ENCODE peak calls at places on chromosomes 6 and 20, in six cellular contexts. G, U, I, B, L and Q are unnamed samples.

GRCh38 chr6:25017932-25018581 is 82.3 kb upstream of the RIPOR2 start:
- DNase-seq in G (peak; percentile 75), U (peak; percentile 83), I (peak; percentile 25), B (peak; percentile 26), L (peak; percentile 91), Q (peak; percentile 86)

GRCh38 chr6:49515485-49516146 is 15.9 kb downstream of the GLYATL3 start:
- DNase-seq in G (no peak), U (no peak), I (no peak), B (no peak), L (no peak), Q (no peak)

GRCh38 chr6:134245041-134245440 is 72.9 kb downstream of the SGK1 start:
- DNase-seq in G (no peak), U (no peak), I (no peak), B (no peak), L (no peak), Q (no peak)

GRCh38 chr6:128932061-128932460 is 49.1 kb downstream of the LAMA2 start:
- DNase-seq in G (no peak), U (no peak), I (no peak), B (no peak), L (no peak), Q (no peak)

GRCh38 chr6:28980797-28981390 is 24.2 kb downstream of the ZNF311 start:
- DNase-seq in G (peak; percentile 85), U (peak; percentile 67), I (no peak), B (peak; percentile 84), L (peak; percentile 76), Q (peak; percentile 34)

GRCh38 chr6:34412643-34413214 is 13.1 kb downstream of the RPS10 start:
- DNase-seq in G (no peak), U (no peak), I (no peak), B (no peak), L (no peak), Q (no peak)

GRCh38 chr20:44437497-44437896 is 38.2 kb upstream of the TTPAL start:
- DNase-seq in G (no peak), U (no peak), I (no peak), B (no peak), L (no peak), Q (no peak)

GRCh38 chr20:57810511-57811372 is 100.9 kb upstream of the PMEPA1 start:
- DNase-seq in G (no peak), U (no peak), I (no peak), B (no peak), L (peak; percentile 64), Q (no peak)

GRCh38 chr20:63334356-63334755 is 26.8 kb downstream of the CHRNA4 start:
- DNase-seq in G (no peak), U (no peak), I (no peak), B (no peak), L (peak; percentile 13), Q (no peak)

GRCh38 chr6:108587258-108588059 is 26.7 kb downstream of the FOXO3 start:
- DNase-seq in G (no peak), U (peak; percentile 52), I (no peak), B (no peak), L (no peak), Q (no peak)

GRCh38 chr6:108582618-108583017 is 21.9 kb downstream of the FOXO3 start:
- DNase-seq in G (no peak), U (no peak), I (no peak), B (no peak), L (no peak), Q (no peak)

GRCh38 chr6:108584323-108584722 is 23.6 kb downstream of the FOXO3 start:
- DNase-seq in G (no peak), U (no peak), I (no peak), B (no peak), L (no peak), Q (no peak)

GRCh38 chr6:108588586-108588985 is 27.9 kb downstream of the FOXO3 start:
- DNase-seq in G (no peak), U (peak; percentile 73), I (no peak), B (no peak), L (no peak), Q (no peak)

DNA sequence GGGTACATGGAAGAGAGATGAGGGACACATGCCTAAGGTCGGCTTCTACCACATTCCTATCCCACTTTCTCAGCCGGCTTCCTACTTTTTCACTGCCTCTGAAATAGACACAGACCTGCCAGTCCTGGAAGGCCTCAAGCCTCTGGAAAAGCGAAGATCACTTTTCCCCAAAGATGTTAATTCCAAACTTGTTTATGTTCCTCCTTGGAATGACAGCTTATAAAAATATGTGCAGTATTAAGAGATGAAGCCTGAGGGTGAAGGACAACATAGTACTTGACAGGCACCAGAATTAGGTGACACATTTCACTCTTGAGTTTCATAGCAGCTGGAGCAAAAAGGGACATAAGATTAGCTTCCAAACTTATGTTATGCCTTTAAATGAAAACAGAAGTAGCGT is 25.2 kb downstream of the FOXO3 start:
- DNase-seq in G (no peak), U (no peak), I (no peak), B (no peak), L (no peak), Q (no peak)
- H3K4me1 ChIP-seq in G (peaks cover 60% of the 10 kb centered on the region), U (peaks cover 86% of the 10 kb centered on the region), I (peaks cover 98% of the 10 kb centered on the region), B (peaks cover 12% of the 10 kb centered on the region), L (peaks cover 53% of the 10 kb centered on the region), Q (peaks cover 28% of the 10 kb centered on the region)

GRCh38 chr6:36523451-36523850 is 23.8 kb downstream of the STK38 start:
- DNase-seq in G (no peak), U (no peak), I (no peak), B (no peak), L (no peak), Q (no peak)
- H3K4me1 ChIP-seq in G (peaks cover 11% of the 10 kb centered on the region), U (peaks cover 22% of the 10 kb centered on the region), I (peaks cover 16% of the 10 kb centered on the region), B (no peaks in the 10 kb centered on the region), L (no peaks in the 10 kb centered on the region), Q (peaks cover 36% of the 10 kb centered on the region)

GRCh38 chr6:123901441-123901840 is 97.8 kb downstream of the NKAIN2 start:
- DNase-seq in G (no peak), U (no peak), I (no peak), B (no peak), L (no peak), Q (no peak)
- H3K4me1 ChIP-seq in G (no peaks in the 10 kb centered on the region), U (no peaks in the 10 kb centered on the region), I (no peaks in the 10 kb centered on the region), B (no peaks in the 10 kb centered on the region), L (no peaks in the 10 kb centered on the region), Q (no peaks in the 10 kb centered on the region)

GRCh38 chr20:53652859-53653520 is 59.4 kb upstream of the ZNF217 start:
- DNase-seq in G (no peak), U (peak; percentile 21), I (no peak), B (no peak), L (no peak), Q (no peak)
- H3K4me1 ChIP-seq in G (peaks cover 36% of the 10 kb centered on the region), U (peaks cover 34% of the 10 kb centered on the region), I (peaks cover 39% of the 10 kb centered on the region), B (peaks cover 8% of the 10 kb centered on the region), L (peaks cover 32% of the 10 kb centered on the region), Q (peaks cover 51% of the 10 kb centered on the region)

DNA sequence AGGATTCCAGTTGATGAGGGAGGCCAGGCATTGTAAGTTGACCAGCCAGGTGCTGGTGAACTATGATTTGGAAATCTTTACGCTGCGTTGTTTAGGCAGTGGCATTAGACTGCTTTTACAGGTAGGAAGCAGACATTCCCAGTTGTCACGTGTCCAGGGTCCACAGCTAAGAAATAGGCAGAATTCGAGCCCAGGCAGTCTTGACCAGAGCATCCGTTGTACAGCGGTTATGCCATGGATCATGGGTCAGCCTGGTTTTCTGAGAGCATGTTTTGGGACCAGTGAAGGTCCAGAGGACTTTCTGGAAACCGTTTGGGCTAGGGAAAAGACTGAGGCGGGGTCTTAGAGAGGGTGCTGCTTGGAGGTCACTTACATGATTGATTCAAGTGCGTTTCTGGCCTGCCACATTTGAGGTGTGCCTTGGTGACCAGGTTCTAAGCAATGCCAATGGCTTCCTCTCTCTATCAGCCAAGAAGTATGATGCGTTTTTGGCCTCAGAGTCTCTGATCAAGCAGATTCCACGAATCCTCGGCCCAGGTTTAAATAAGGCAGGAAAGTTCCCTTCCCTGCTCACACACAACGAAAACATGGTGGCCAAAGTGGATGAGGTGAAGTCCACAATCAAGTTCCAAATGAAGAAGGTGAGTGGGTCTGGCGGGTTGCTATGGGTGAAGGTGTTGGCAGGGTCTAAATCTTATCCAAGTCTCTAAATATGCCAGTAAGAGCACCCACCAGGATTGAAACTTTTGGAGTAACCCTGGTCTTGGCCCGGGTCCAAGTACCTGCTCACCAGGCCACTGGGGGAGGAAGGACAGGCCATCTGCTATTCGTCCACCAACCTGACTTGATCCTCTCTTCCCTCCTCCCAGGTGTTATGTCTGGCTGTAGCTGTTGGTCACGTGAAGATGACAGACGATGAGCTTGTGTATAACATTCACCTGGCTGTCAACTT is 1.8 kb downstream of the RPL10A start:
- DNase-seq in G (peak; percentile 44), U (no peak), I (no peak), B (peak; percentile 64), L (no peak), Q (peak; percentile 17)
- H3K4me1 ChIP-seq in G (peaks cover 16% of the 10 kb centered on the region), U (peaks cover 11% of the 10 kb centered on the region), I (peaks cover 38% of the 10 kb centered on the region), B (peaks cover 27% of the 10 kb centered on the region), L (peaks cover 25% of the 10 kb centered on the region), Q (peaks cover 39% of the 10 kb centered on the region)

DNA sequence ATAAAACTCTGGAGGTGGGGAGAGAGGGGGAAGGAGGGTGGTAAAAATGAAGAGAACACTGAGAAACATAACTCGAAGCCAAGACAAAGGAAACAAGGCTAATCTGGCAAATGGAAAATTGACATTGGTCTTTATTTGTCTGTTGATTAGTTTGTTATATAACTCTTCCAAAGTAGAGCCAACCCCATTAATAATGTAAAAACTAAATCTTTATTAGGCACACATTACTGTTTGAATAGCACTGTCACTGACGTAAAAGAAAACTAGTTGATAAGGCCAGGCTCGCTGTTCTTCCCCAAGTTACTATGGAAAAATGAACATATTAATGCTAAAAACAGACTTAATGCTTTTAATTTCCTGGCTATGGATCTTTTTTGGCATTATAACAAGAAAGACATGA is 110.0 kb downstream of the MAP3K5 start:
- DNase-seq in G (no peak), U (no peak), I (no peak), B (no peak), L (no peak), Q (no peak)
- H3K4me1 ChIP-seq in G (no peaks in the 10 kb centered on the region), U (no peaks in the 10 kb centered on the region), I (peaks cover 38% of the 10 kb centered on the region), B (no peaks in the 10 kb centered on the region), L (no peaks in the 10 kb centered on the region), Q (no peaks in the 10 kb centered on the region)

GRCh38 chr20:58906111-58906510 is 53.6 kb downstream of the GNAS start:
- DNase-seq in G (no peak), U (no peak), I (no peak), B (no peak), L (no peak), Q (no peak)
- H3K4me1 ChIP-seq in G (peaks cover 38% of the 10 kb centered on the region), U (peaks cover 74% of the 10 kb centered on the region), I (peaks cover 81% of the 10 kb centered on the region), B (peaks cover 5% of the 10 kb centered on the region), L (peaks cover 31% of the 10 kb centered on the region), Q (peaks cover 22% of the 10 kb centered on the region)

DNA sequence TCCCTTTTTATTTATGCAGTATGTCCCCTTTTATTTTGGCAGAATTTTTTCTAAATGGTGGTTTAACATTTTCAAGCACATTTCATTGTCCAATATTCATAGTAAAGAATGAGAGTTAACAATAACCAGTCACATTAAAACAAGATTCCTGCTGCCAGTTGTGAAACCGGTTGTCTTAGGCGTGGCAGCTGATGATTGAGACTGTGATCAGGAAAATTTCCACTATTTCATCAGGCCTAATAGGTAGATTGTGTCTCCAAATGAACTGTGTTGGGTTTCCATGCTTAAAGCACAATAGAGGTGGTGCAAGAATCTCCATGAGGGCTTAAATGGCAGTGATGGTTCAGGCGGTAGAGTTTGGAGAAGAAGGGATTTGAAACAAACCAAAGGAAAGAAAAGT is 15.3 kb downstream of the PRDM1 start:
- DNase-seq in G (no peak), U (peak; percentile 38), I (no peak), B (no peak), L (no peak), Q (no peak)
- H3K4me1 ChIP-seq in G (peaks cover 47% of the 10 kb centered on the region), U (peaks cover 63% of the 10 kb centered on the region), I (peaks cover 29% of the 10 kb centered on the region), B (peaks cover 18% of the 10 kb centered on the region), L (peaks cover 16% of the 10 kb centered on the region), Q (peaks cover 65% of the 10 kb centered on the region)